ENCODE peak calls at places on chromosomes 7 and 10, in six cellular contexts. X, K, I, J, N and G are unnamed samples.

GRCh38 chr7:12431886-12432285 is 28.2 kb upstream of the VWDE start:
- DNase-seq in X (peak; percentile 93), K (no peak), I (peak; percentile 33), J (no peak), N (peak; percentile 16), G (no peak)

GRCh38 chr7:137908106-137908505 is 61.3 kb upstream of the DGKI start:
- DNase-seq in X (no peak), K (no peak), I (no peak), J (no peak), N (no peak), G (no peak)

GRCh38 chr7:140292438-140292837 is 105.9 kb downstream of the SLC37A3 start:
- DNase-seq in X (no peak), K (no peak), I (no peak), J (no peak), N (no peak), G (no peak)

GRCh38 chr10:92640110-92640509 is 47.2 kb downstream of the KIF11 start:
- DNase-seq in X (peak; percentile 47), K (no peak), I (peak; percentile 48), J (peak; percentile 79), N (no peak), G (no peak)

GRCh38 chr10:101458869-101459268 is 104.9 kb downstream of the BTRC start:
- DNase-seq in X (no peak), K (no peak), I (no peak), J (no peak), N (no peak), G (no peak)

GRCh38 chr10:132469197-132469942 is 68.2 kb upstream of the INPP5A start:
- DNase-seq in X (no peak), K (no peak), I (no peak), J (no peak), N (no peak), G (no peak)

GRCh38 chr7:75054744-75055527 is 18.7 kb downstream of the RCC1L start:
- DNase-seq in X (peak; percentile 86), K (no peak), I (peak; percentile 8), J (peak; percentile 77), N (no peak), G (no peak)

GRCh38 chr10:78337016-78337415 is 303.4 kb downstream of the RPS24 start:
- DNase-seq in X (no peak), K (peak; percentile 36), I (no peak), J (no peak), N (no peak), G (no peak)

GRCh38 chr7:10708447-10708846 is 265.2 kb upstream of the PHF14 start:
- DNase-seq in X (no peak), K (no peak), I (peak; percentile 11), J (no peak), N (peak; percentile 71), G (peak; percentile 9)

GRCh38 chr7:91416485-91416884 is 152.3 kb downstream of the FZD1 start:
- DNase-seq in X (no peak), K (no peak), I (no peak), J (no peak), N (no peak), G (no peak)

GRCh38 chr10:21532694-21533576 is 1.1 kb upstream of the MLLT10 start:
- DNase-seq in X (no peak), K (no peak), I (no peak), J (no peak), N (no peak), G (no peak)

GRCh38 chr7:91436655-91437054 is 172.4 kb downstream of the FZD1 start:
- DNase-seq in X (no peak), K (no peak), I (no peak), J (no peak), N (no peak), G (no peak)

GRCh38 chr10:21281765-21282484 is 243.6 kb downstream of the SKIDA1 start:
- DNase-seq in X (no peak), K (no peak), I (no peak), J (no peak), N (peak; percentile 99), G (peak; percentile 50)

GRCh38 chr10:132678436-132679216 is 107.3 kb downstream of the NKX6-2 start:
- DNase-seq in X (no peak), K (peak; percentile 39), I (no peak), J (no peak), N (no peak), G (no peak)

GRCh38 chr7:99624487-99624886 is 7.7 kb downstream of the ZSCAN25 start:
- DNase-seq in X (no peak), K (peak; percentile 39), I (no peak), J (no peak), N (no peak), G (no peak)

GRCh38 chr10:67697646-67698245 is 1.8 kb upstream of the CTNNA3 start:
- DNase-seq in X (peak; percentile 39), K (no peak), I (peak; percentile 88), J (peak; percentile 79), N (peak; percentile 50), G (peak; percentile 64)

DNA sequence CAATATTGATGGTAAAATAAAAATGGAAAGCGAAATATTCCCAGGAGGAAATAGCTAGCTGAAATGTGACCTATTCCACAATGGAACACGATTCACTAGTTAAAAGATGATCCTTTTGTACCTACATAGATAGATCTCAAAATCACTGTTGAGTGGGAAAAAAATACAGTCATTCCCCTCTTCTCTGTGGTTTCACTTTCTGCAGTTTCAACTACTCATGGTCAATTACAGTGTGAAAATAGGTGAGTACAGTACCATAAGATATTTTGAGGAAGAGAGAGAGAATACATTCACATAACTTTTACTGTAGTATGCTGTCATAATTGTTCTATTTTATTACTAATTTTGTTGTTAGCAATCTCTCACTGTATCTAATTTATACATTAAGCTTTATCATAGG is 56.0 kb upstream of the COL13A1 start:
- DNase-seq in X (no peak), K (no peak), I (no peak), J (no peak), N (no peak), G (no peak)
- H3K4me3 ChIP-seq in X (no peak overlapping the region), K (no peak overlapping the region), I (no peak overlapping the region), J (no peak overlapping the region), N (no peak overlapping the region), G (no peak overlapping the region)

GRCh38 chr7:30938435-30939316 is 25.1 kb upstream of the GHRHR start:
- DNase-seq in X (peak; percentile 44), K (peak; percentile 76), I (peak; percentile 85), J (peak; percentile 78), N (peak; percentile 94), G (peak; percentile 95)
- H3K27me3 ChIP-seq in X (peaks cover 14% of the 10 kb centered on the region), K (peaks cover 21% of the 10 kb centered on the region), I (peaks cover 38% of the 10 kb centered on the region), J (peaks cover 30% of the 10 kb centered on the region), N (no peaks in the 10 kb centered on the region), G (no peaks in the 10 kb centered on the region)

GRCh38 chr10:241451-241850 is 106.2 kb downstream of the ZMYND11 start:
- DNase-seq in X (no peak), K (no peak), I (no peak), J (no peak), N (no peak), G (no peak)
- H3K36me3 ChIP-seq in X (peaks cover 7% of the 10 kb centered on the region), K (peaks cover 53% of the 10 kb centered on the region), I (no peaks in the 10 kb centered on the region), J (peaks cover 59% of the 10 kb centered on the region), N (no peaks in the 10 kb centered on the region), G (no peaks in the 10 kb centered on the region)

GRCh38 chr10:14585287-14586193 is 189.2 kb downstream of the FAM107B start:
- DNase-seq in X (no peak), K (no peak), I (peak; percentile 58), J (no peak), N (peak; percentile 53), G (no peak)

GRCh38 chr10:14588084-14588937 is 186.4 kb downstream of the FAM107B start:
- DNase-seq in X (peak; percentile 96), K (peak; percentile 93), I (peak; percentile 77), J (peak; percentile 97), N (no peak), G (no peak)

GRCh38 chr10:14584643-14585042 is 190.1 kb downstream of the FAM107B start:
- DNase-seq in X (no peak), K (no peak), I (no peak), J (no peak), N (no peak), G (no peak)

GRCh38 chr10:14587540-14588083 is 187.1 kb downstream of the FAM107B start:
- DNase-seq in X (no peak), K (no peak), I (no peak), J (no peak), N (no peak), G (no peak)

DNA sequence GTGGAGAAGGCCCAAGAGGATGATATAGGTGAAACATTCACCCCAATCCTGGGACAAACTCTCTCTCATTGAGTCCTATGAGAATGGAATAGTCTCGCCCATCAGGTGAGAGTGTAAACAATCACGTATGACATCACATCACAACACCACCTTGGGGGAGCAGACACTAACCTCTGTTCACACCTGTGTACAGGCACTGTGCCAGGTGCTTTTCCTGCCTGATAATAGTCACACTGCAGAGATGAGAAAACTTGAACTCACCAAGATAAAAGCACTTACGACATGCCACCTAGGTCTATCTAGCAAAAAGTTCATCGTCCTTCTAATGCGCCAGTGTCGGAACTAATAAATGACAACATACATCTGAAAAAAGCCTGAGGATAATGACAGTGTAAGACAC is 187.8 kb downstream of the FAM107B start:
- DNase-seq in X (no peak), K (no peak), I (no peak), J (no peak), N (no peak), G (no peak)
- H3K4me3 ChIP-seq in X (no peak overlapping the region), K (no peak overlapping the region), I (no peak overlapping the region), J (no peak overlapping the region), N (no peak overlapping the region), G (no peak overlapping the region)

DNA sequence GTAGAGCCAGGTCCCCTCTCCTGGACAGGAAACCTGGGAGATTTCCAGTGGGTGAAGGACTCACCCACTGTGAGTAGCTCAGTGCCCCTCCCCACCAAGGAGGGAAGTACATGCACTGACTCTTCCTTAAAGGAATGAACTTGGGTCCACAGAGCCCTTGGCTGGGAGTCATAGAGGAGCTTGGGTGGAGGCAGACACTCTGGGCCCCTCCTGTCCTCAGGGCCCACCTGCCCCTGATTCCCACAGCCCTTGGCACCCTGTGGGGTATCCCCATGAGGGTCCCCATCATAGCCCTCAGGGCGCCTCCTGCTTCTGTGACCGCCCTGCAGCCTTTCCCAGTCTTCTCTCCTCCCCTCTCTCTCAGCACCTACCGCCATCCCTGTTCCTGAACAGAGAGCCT is 3.7 kb downstream of the EN2 start:
- DNase-seq in X (no peak), K (no peak), I (no peak), J (no peak), N (no peak), G (peak; percentile 57)
- H3K27me3 ChIP-seq in X (peaks cover 92% of the 10 kb centered on the region), K (peaks cover 94% of the 10 kb centered on the region), I (no peaks in the 10 kb centered on the region), J (peaks cover 75% of the 10 kb centered on the region), N (peaks cover 83% of the 10 kb centered on the region), G (peaks cover 97% of the 10 kb centered on the region)

GRCh38 chr10:112536663-112537062 is 89.6 kb downstream of the VTI1A start:
- DNase-seq in X (no peak), K (no peak), I (no peak), J (no peak), N (peak; percentile 68), G (no peak)

GRCh38 chr10:112532053-112532658 is 85.1 kb downstream of the VTI1A start:
- DNase-seq in X (no peak), K (no peak), I (no peak), J (no peak), N (no peak), G (no peak)

GRCh38 chr10:112539340-112539739 is 92.3 kb downstream of the VTI1A start:
- DNase-seq in X (no peak), K (no peak), I (peak; percentile 22), J (no peak), N (no peak), G (no peak)

GRCh38 chr10:112535432-112536038 is 88.5 kb downstream of the VTI1A start:
- DNase-seq in X (no peak), K (no peak), I (no peak), J (no peak), N (no peak), G (no peak)
- H3K36me3 ChIP-seq in X (no peaks in the 10 kb centered on the region), K (peaks cover 7% of the 10 kb centered on the region), I (no peaks in the 10 kb centered on the region), J (peaks cover 7% of the 10 kb centered on the region), N (no peaks in the 10 kb centered on the region), G (no peaks in the 10 kb centered on the region)